ENCODE peak calls at places on chromosome 18, in eight cellular contexts. J is fibroblast of villous mesenchyme, T is thoracic aorta, S is progenitor cell of endocrine pancreas, M is IMR-90, I is transverse colon, D is K562, P is Calu3. A is an unnamed sample.

GRCh38 chr18:3675994-3676393 is 226.0 kb downstream of the TGIF1 start:
- DNase-seq in D (no peak), I (no peak), P (no peak), T (no peak), S (no peak), J (no peak), M (no peak), A (no peak)

GRCh38 chr18:37673196-37673595 is 107.6 kb upstream of the CELF4 start:
- DNase-seq in J (no peak), T (no peak), S (no peak), M (no peak), I (no peak), P (no peak), D (no peak), A (no peak)

GRCh38 chr18:69686861-69687260 is 260.8 kb downstream of the CD226 start:
- DNase-seq in S (no peak), T (no peak), M (peak), I (no peak), D (no peak), P (no peak), J (peak), A (no peak)

GRCh38 chr18:13793819-13794218 is 30.1 kb upstream of the MC5R start:
- DNase-seq in P (no peak), T (no peak), D (no peak), M (no peak), S (no peak), J (no peak), I (no peak), A (no peak)

GRCh38 chr18:62730926-62731325 is 15.6 kb downstream of the PHLPP1 start:
- DNase-seq in D (no peak), T (no peak), S (no peak), I (no peak), J (no peak), P (no peak), M (no peak), A (no peak)

GRCh38 chr18:48319796-48320638 is 89.2 kb downstream of the ZBTB7C start:
- DNase-seq in D (no peak), M (peak), I (peak), T (no peak), S (no peak), J (peak), P (no peak), A (no peak)

GRCh38 chr18:50315100-50315871 is 27.8 kb upstream of the CXXC1 start:
- DNase-seq in S (no peak), J (no peak), D (no peak), M (no peak), I (no peak), P (no peak), T (no peak), A (no peak)

GRCh38 chr18:58272779-58273500 is 228.9 kb downstream of the NEDD4L start:
- DNase-seq in M (peak), J (no peak), S (no peak), D (no peak), T (no peak), P (no peak), I (no peak), A (no peak)

GRCh38 chr18:49344825-49345224 is 115.6 kb downstream of the DYM start:
- DNase-seq in I (no peak), M (no peak), J (no peak), P (no peak), T (no peak), S (no peak), D (no peak), A (no peak)

GRCh38 chr18:59957957-59958356 is 58.2 kb downstream of the PMAIP1 start:
- DNase-seq in T (no peak), S (no peak), D (peak), J (peak), M (peak), I (peak), P (peak), A (no peak)

GRCh38 chr18:79071037-79071960 is 2.1 kb downstream of the ATP9B start:
- DNase-seq in S (no peak), D (no peak), P (no peak), I (no peak), T (no peak), M (no peak), J (no peak), A (no peak)

GRCh38 chr18:54453996-54454395 is 96.3 kb downstream of the C18orf54 start:
- DNase-seq in S (no peak), J (no peak), I (no peak), M (no peak), D (no peak), T (no peak), P (no peak), A (no peak)

GRCh38 chr18:2961828-2962227 is 51.1 kb downstream of the LPIN2 start:
- DNase-seq in S (no peak), P (no peak), I (no peak), J (peak), T (no peak), D (no peak), M (peak), A (no peak)

GRCh38 chr18:2994603-2995432 is 18.1 kb downstream of the LPIN2 start:
- DNase-seq in T (no peak), J (no peak), D (peak), P (peak), M (no peak), I (peak), S (no peak), A (no peak)

GRCh38 chr18:61582205-61582710 is 249.0 kb downstream of the CDH20 start:
- DNase-seq in J (no peak), P (no peak), T (no peak), I (no peak), S (no peak), M (no peak), D (no peak), A (no peak)
- TF ChIP-seq CTCF in J (no peak), P (peak), T (peak), I (no peak), S (no peak), M (no peak), D (no peak), A (no peak)

GRCh38 chr18:7793100-7793499 is 226.0 kb downstream of the PTPRM start:
- DNase-seq in S (no peak), J (no peak), D (no peak), M (no peak), I (no peak), T (no peak), P (no peak), A (no peak)
- TF ChIP-seq CTCF in S (no peak), J (no peak), D (no peak), M (no peak), I (no peak), T (no peak), P (no peak), A (no peak)

GRCh38 chr18:28478531-28478930 is 301.6 kb upstream of the CDH2 start:
- DNase-seq in I (no peak), M (no peak), T (no peak), D (no peak), P (no peak), S (no peak), J (no peak), A (no peak)

GRCh38 chr18:28476302-28476701 is 299.4 kb upstream of the CDH2 start:
- DNase-seq in J (no peak), I (no peak), M (no peak), P (no peak), D (no peak), S (no peak), T (no peak), A (no peak)
- TF ChIP-seq CTCF in J (no peak), I (no peak), M (no peak), P (no peak), D (no peak), S (no peak), T (no peak), A (no peak)

DNA sequence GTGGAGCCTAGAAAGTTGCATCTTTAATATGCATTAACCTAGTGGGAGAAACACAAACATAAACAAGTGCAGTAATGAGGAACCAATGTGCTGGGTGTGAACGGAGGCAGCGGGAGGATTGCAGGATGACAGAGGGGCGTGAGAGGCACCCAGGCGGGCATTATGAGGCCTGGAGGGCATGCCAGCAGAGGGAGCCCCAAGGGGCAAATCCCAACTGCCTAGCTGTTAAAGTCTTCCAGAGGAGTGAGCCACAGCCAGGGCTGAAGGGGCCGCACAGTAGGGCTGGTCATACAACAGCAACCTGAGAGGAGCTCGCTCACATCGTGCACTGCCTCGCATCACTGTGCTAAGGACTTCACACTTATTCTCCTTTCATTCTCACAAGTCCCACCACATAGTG is 13.3 kb upstream of the PRELID3A start:
- DNase-seq in I (peak), T (no peak), J (no peak), P (peak), D (no peak), M (no peak), S (no peak), A (no peak)
- TF ChIP-seq CTCF in I (peak), T (no peak), J (peak), P (peak), D (peak), M (peak), S (no peak), A (peak)

GRCh38 chr18:24672165-24672950 is 211.9 kb downstream of the HRH4 start:
- DNase-seq in D (no peak), M (peak), P (no peak), I (no peak), J (peak), T (no peak), S (no peak), A (no peak)
- TF ChIP-seq CTCF in D (no peak), M (peak), P (no peak), I (no peak), J (peak), T (no peak), S (no peak), A (peak)

A was measured in D721Med.